ENCODE peak calls at places on chromosome 15, in four cellular contexts. M, Q, Y and W are unnamed samples.

GRCh38 chr15:85831415-85832113 is 36.8 kb upstream of the KLHL25 start:
- DNase-seq in Y (peak; percentile 84), Q (peak; percentile 71), M (peak; percentile 79), W (no peak)

GRCh38 chr15:58934521-58934920 is 1.0 kb upstream of the SLTM start:
- DNase-seq in Y (no peak), Q (no peak), M (peak; percentile 5), W (no peak)

GRCh38 chr15:76340198-76340801 is 3.7 kb downstream of the ISL2 start:
- DNase-seq in Q (peak; percentile 58), M (peak; percentile 42), Y (peak; percentile 28), W (peak; percentile 83)

GRCh38 chr15:89982315-89983055 is 18.6 kb upstream of the ZNF710 start:
- DNase-seq in Q (no peak), Y (no peak), M (peak; percentile 87), W (no peak)

GRCh38 chr15:51681303-51681963 is at the start of gene SCG3:
- DNase-seq in Y (peak; percentile 80), Q (peak; percentile 81), M (peak; percentile 100), W (peak; percentile 87)

GRCh38 chr15:30991301-30992072 is at the start of gene MTMR10:
- DNase-seq in M (peak; percentile 83), Q (peak; percentile 92), Y (peak; percentile 96), W (peak; percentile 97)

GRCh38 chr15:74121040-74121439 is 9.3 kb upstream of the ISLR2 start:
- DNase-seq in Q (no peak), M (no peak), Y (no peak), W (no peak)

GRCh38 chr15:29455055-29455454 is 185.4 kb upstream of the NSMCE3 start:
- DNase-seq in M (no peak), Q (no peak), Y (no peak), W (no peak)

GRCh38 chr15:91302588-91303439 is 202.8 kb downstream of the SV2B start:
- DNase-seq in Y (peak; percentile 83), M (peak; percentile 92), Q (no peak), W (no peak)

GRCh38 chr15:70435369-70435768 is 328.0 kb downstream of the UACA start:
- DNase-seq in Y (no peak), Q (no peak), M (no peak), W (peak; percentile 88)

GRCh38 chr15:80174017-80174746 is 21.4 kb downstream of the FAH start:
- DNase-seq in M (no peak), Y (no peak), Q (peak; percentile 79), W (no peak)

GRCh38 chr15:100764778-100765457 is 114.7 kb upstream of the ALDH1A3 start:
- DNase-seq in Y (peak; percentile 45), Q (peak; percentile 42), M (no peak), W (peak; percentile 64)

GRCh38 chr15:25368855-25369254 is 70.0 kb downstream of the UBE3A start:
- DNase-seq in Q (no peak), Y (no peak), M (no peak), W (no peak)

GRCh38 chr15:80840173-80841130 is 61.3 kb downstream of the CEMIP start:
- DNase-seq in Q (no peak), M (no peak), Y (no peak), W (no peak)

GRCh38 chr15:100601158-100601557 is 826 bp downstream of the LINS1 start:
- DNase-seq in Y (no peak), Q (no peak), M (peak; percentile 21), W (peak; percentile 77)

GRCh38 chr15:63369766-63370165 is 11.9 kb downstream of the CA12 start:
- DNase-seq in Y (no peak), Q (no peak), M (no peak), W (no peak)

GRCh38 chr15:27550635-27551034 is 548.5 kb downstream of the OCA2 start:
- DNase-seq in Y (no peak), Q (no peak), M (no peak), W (no peak)

GRCh38 chr15:55196011-55196410 is 730 bp downstream of the RSL24D1 start:
- DNase-seq in Q (no peak), Y (no peak), M (no peak), W (no peak)

GRCh38 chr15:90201150-90201943 is at the start of gene SEMA4B:
- DNase-seq in Y (peak; percentile 95), Q (peak; percentile 84), M (peak; percentile 93), W (peak; percentile 97)

GRCh38 chr15:57322602-57323250 is 53.6 kb upstream of the CGNL1 start:
- DNase-seq in M (no peak), Q (peak; percentile 9), Y (no peak), W (peak; percentile 21)

GRCh38 chr15:71199384-71200351 is 84.4 kb downstream of the THSD4 start:
- DNase-seq in M (peak; percentile 17), Q (no peak), Y (no peak), W (no peak)

GRCh38 chr15:95085056-95085455 is 853.7 kb downstream of the MCTP2 start:
- DNase-seq in Q (no peak), Y (no peak), M (no peak), W (no peak)

GRCh38 chr15:70055601-70056051 is 42.1 kb downstream of the TLE3 start:
- DNase-seq in M (no peak), Y (peak; percentile 92), Q (peak; percentile 25), W (peak; percentile 59)

GRCh38 chr15:83654379-83655236 is 685 bp downstream of the ADAMTSL3 start:
- DNase-seq in M (peak; percentile 71), Y (no peak), Q (peak; percentile 74), W (no peak)

GRCh38 chr15:100760357-100760903 is 119.2 kb upstream of the ALDH1A3 start:
- DNase-seq in Y (no peak), M (no peak), Q (no peak), W (no peak)

GRCh38 chr15:55823191-55823670 is 80.3 kb upstream of the PRTG start:
- DNase-seq in M (no peak), Q (no peak), Y (no peak), W (no peak)

GRCh38 chr15:98649996-98650870 is 1.9 kb downstream of the IGF1R start:
- DNase-seq in Y (peak; percentile 56), Q (no peak), M (peak; percentile 63), W (peak; percentile 91)

GRCh38 chr15:62896969-62897486 is 145.5 kb upstream of the TPM1 start:
- DNase-seq in Y (peak; percentile 78), M (no peak), Q (peak; percentile 67), W (no peak)

GRCh38 chr15:36737430-36737891 is 158.0 kb downstream of the CDIN1 start:
- DNase-seq in M (no peak), Y (no peak), Q (no peak), W (no peak)

GRCh38 chr15:60384526-60385127 is 13.2 kb downstream of the ANXA2 start:
- DNase-seq in Q (no peak), Y (no peak), M (no peak), W (no peak)
- H3K36me3 ChIP-seq in Q (no peaks in the 10 kb centered on the region), Y (peaks cover 78% of the 10 kb centered on the region), M (peaks cover 8% of the 10 kb centered on the region), W (peaks cover 63% of the 10 kb centered on the region)

DNA sequence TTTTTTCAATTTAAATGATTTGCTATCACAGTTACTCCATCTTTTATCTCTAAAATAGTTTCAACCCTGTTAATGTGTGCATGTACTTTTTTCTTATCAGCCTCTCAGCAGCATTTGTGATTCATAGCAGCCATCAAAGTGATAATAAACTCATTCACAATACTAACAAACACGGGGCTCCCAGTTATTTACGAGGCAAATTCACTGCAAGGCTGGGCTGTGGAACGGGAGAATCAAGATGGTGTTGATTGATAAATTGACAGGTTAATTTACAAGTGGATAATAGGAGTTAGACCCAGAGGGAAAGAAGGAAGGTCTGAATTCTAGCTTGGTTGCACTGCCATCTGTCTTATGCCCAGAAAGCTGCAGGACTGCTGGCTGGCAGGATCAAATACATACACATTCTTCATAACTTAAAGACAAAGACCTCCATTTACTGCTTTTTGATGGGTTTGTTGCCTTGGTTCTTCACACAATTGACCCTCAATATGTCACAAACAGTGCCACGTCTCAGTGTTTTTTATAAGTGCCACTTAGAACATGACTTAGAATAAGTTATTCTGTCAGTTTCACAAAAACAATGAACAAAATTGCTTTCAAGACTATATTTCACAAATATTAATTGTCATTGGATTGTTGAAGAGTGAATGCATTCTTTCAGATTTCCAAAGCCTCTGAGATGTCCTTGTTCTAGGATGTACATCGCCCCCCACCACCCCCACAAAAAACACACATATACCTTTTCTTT is 562.8 kb downstream of the NR2F2 start:
- DNase-seq in Q (no peak), M (peak; percentile 75), Y (no peak), W (no peak)
- H3K27ac ChIP-seq in Q (no peak overlapping the region), M (no peak overlapping the region), Y (no peak overlapping the region), W (peak overlapping the region; percentile 32)

GRCh38 chr15:88605507-88606436 is 15.4 kb upstream of the AEN start:
- DNase-seq in Y (peak; percentile 65), M (peak; percentile 90), Q (no peak), W (peak; percentile 76)

GRCh38 chr15:88604381-88604951 is 16.7 kb upstream of the AEN start:
- DNase-seq in M (peak; percentile 63), Y (peak; percentile 73), Q (no peak), W (no peak)

GRCh38 chr15:88603885-88604284 is 17.3 kb upstream of the AEN start:
- DNase-seq in M (peak; percentile 47), Q (no peak), Y (no peak), W (no peak)

GRCh38 chr15:88606437-88606794 is 14.7 kb upstream of the AEN start:
- DNase-seq in Y (no peak), M (peak; percentile 71), Q (no peak), W (no peak)

GRCh38 chr15:88604972-88605506 is 16.1 kb upstream of the AEN start:
- DNase-seq in Y (peak; percentile 70), M (peak; percentile 52), Q (no peak), W (no peak)
- H3K36me3 ChIP-seq in Y (no peaks in the 10 kb centered on the region), M (no peaks in the 10 kb centered on the region), Q (no peaks in the 10 kb centered on the region), W (no peaks in the 10 kb centered on the region)

GRCh38 chr15:68112711-68113110 is 58.6 kb downstream of the PIAS1 start:
- DNase-seq in Y (no peak), Q (no peak), M (no peak), W (no peak)

GRCh38 chr15:68114840-68115239 is 60.7 kb downstream of the PIAS1 start:
- DNase-seq in Q (no peak), M (no peak), Y (no peak), W (no peak)

GRCh38 chr15:68114356-68114755 is 60.2 kb downstream of the PIAS1 start:
- DNase-seq in Y (no peak), Q (no peak), M (no peak), W (no peak)

GRCh38 chr15:68113751-68114150 is 59.6 kb downstream of the PIAS1 start:
- DNase-seq in Q (no peak), Y (no peak), M (no peak), W (no peak)

GRCh38 chr15:68113273-68113672 is 59.2 kb downstream of the PIAS1 start:
- DNase-seq in M (no peak), Q (no peak), Y (peak; percentile 15), W (no peak)
- H3K27ac ChIP-seq in M (no peak overlapping the region), Q (peak overlapping the region; percentile 30), Y (peak overlapping the region; percentile 14), W (no peak overlapping the region)